ENCODE peak calls at places on chromosomes 12 and 14, in five cellular contexts. One of them, this sample, is unnamed.
A peak's percentile ranks its signal among the peaks of the same experiment; 100 is the strongest.

GRCh38 chr12:76927170-76927784 is 48.5 kb upstream of the CSRP2 start:
- DNase-seq in ELF-1: peak; percentile 82
- DNase-seq in cortex of kidney: no peak
- DNase-seq in activated B cell treated with CpG ODN at 0.5 μM for 24 hours: no peak
- DNase-seq in NCI-H187: no peak
- DNase-seq in this sample: peak; percentile 82

GRCh38 chr12:14111230-14111865 is 129.9 kb upstream of the GRIN2B start:
- DNase-seq in cortex of kidney: no peak
- DNase-seq in ELF-1: peak; percentile 62
- DNase-seq in NCI-H187: no peak
- DNase-seq in activated B cell treated with CpG ODN at 0.5 μM for 24 hours: peak; percentile 21
- DNase-seq in this sample: peak; percentile 76

GRCh38 chr12:57389033-57389432 is 41.8 kb downstream of the R3HDM2 start:
- DNase-seq in cortex of kidney: no peak
- DNase-seq in ELF-1: no peak
- DNase-seq in NCI-H187: no peak
- DNase-seq in activated B cell treated with CpG ODN at 0.5 μM for 24 hours: no peak
- DNase-seq in this sample: no peak

GRCh38 chr14:52089208-52089607 is 20.3 kb upstream of the NID2 start:
- DNase-seq in cortex of kidney: no peak
- DNase-seq in NCI-H187: no peak
- DNase-seq in ELF-1: no peak
- DNase-seq in activated B cell treated with CpG ODN at 0.5 μM for 24 hours: no peak
- DNase-seq in this sample: no peak

GRCh38 chr12:70919597-70920035 is 922 bp downstream of the PTPRR start:
- DNase-seq in activated B cell treated with CpG ODN at 0.5 μM for 24 hours: no peak
- DNase-seq in cortex of kidney: no peak
- DNase-seq in ELF-1: peak; percentile 11
- DNase-seq in NCI-H187: no peak
- DNase-seq in this sample: peak; percentile 75

GRCh38 chr12:13661005-13661887 is 320.2 kb downstream of the GRIN2B start:
- DNase-seq in NCI-H187: peak; percentile 52
- DNase-seq in ELF-1: peak; percentile 51
- DNase-seq in cortex of kidney: no peak
- DNase-seq in activated B cell treated with CpG ODN at 0.5 μM for 24 hours: no peak
- DNase-seq in this sample: peak; percentile 71

GRCh38 chr12:6961695-6962284 is 8.7 kb downstream of the PHB2 start:
- DNase-seq in cortex of kidney: no peak
- DNase-seq in ELF-1: peak; percentile 95
- DNase-seq in NCI-H187: peak; percentile 64
- DNase-seq in activated B cell treated with CpG ODN at 0.5 μM for 24 hours: peak; percentile 39
- DNase-seq in this sample: peak; percentile 92

GRCh38 chr12:122141911-122142725 is 31.9 kb downstream of the IL31 start:
- DNase-seq in cortex of kidney: no peak
- DNase-seq in activated B cell treated with CpG ODN at 0.5 μM for 24 hours: no peak
- DNase-seq in NCI-H187: no peak
- DNase-seq in ELF-1: no peak
- DNase-seq in this sample: no peak

GRCh38 chr12:753401-754237 is 1.2 kb downstream of the WNK1 start:
- DNase-seq in cortex of kidney: no peak
- DNase-seq in NCI-H187: no peak
- DNase-seq in ELF-1: peak; percentile 61
- DNase-seq in activated B cell treated with CpG ODN at 0.5 μM for 24 hours: peak; percentile 55
- DNase-seq in this sample: peak; percentile 50

GRCh38 chr12:67411562-67411961 is 142.4 kb downstream of the CAND1 start:
- DNase-seq in activated B cell treated with CpG ODN at 0.5 μM for 24 hours: no peak
- DNase-seq in NCI-H187: no peak
- DNase-seq in cortex of kidney: no peak
- DNase-seq in ELF-1: no peak
- DNase-seq in this sample: no peak

GRCh38 chr12:64268409-64268808 is 46.3 kb upstream of the KICS2 start:
- DNase-seq in cortex of kidney: no peak
- DNase-seq in ELF-1: no peak
- DNase-seq in activated B cell treated with CpG ODN at 0.5 μM for 24 hours: no peak
- DNase-seq in NCI-H187: no peak
- DNase-seq in this sample: no peak

GRCh38 chr12:2924019-2924418 is 33.3 kb downstream of the TULP3 start:
- DNase-seq in cortex of kidney: no peak
- DNase-seq in NCI-H187: no peak
- DNase-seq in activated B cell treated with CpG ODN at 0.5 μM for 24 hours: no peak
- DNase-seq in ELF-1: no peak
- DNase-seq in this sample: no peak

GRCh38 chr14:33542338-33543290 is 408.3 kb downstream of the EGLN3 start:
- DNase-seq in cortex of kidney: no peak
- DNase-seq in NCI-H187: no peak
- DNase-seq in activated B cell treated with CpG ODN at 0.5 μM for 24 hours: no peak
- DNase-seq in ELF-1: no peak
- DNase-seq in this sample: no peak

GRCh38 chr14:75303415-75303814 is 24.8 kb downstream of the FOS start:
- DNase-seq in ELF-1: peak; percentile 76
- DNase-seq in NCI-H187: peak; percentile 55
- DNase-seq in activated B cell treated with CpG ODN at 0.5 μM for 24 hours: peak; percentile 41
- DNase-seq in cortex of kidney: no peak
- DNase-seq in this sample: peak; percentile 73

GRCh38 chr14:101585211-101585610 is 23.9 kb downstream of the DIO3 start:
- DNase-seq in cortex of kidney: no peak
- DNase-seq in ELF-1: no peak
- DNase-seq in NCI-H187: no peak
- DNase-seq in activated B cell treated with CpG ODN at 0.5 μM for 24 hours: no peak
- DNase-seq in this sample: no peak

GRCh38 chr12:22577667-22578066 is 33.3 kb upstream of the C2CD5 start:
- DNase-seq in NCI-H187: no peak
- DNase-seq in ELF-1: no peak
- DNase-seq in activated B cell treated with CpG ODN at 0.5 μM for 24 hours: no peak
- DNase-seq in cortex of kidney: no peak
- DNase-seq in this sample: no peak

GRCh38 chr12:4153343-4153892 is 120.1 kb upstream of the CCND2 start:
- DNase-seq in NCI-H187: no peak
- DNase-seq in cortex of kidney: no peak
- DNase-seq in ELF-1: no peak
- DNase-seq in activated B cell treated with CpG ODN at 0.5 μM for 24 hours: peak; percentile 52
- DNase-seq in this sample: no peak

GRCh38 chr12:101759396-101760047 is 20.3 kb upstream of the SYCP3 start:
- DNase-seq in activated B cell treated with CpG ODN at 0.5 μM for 24 hours: no peak
- DNase-seq in cortex of kidney: no peak
- DNase-seq in NCI-H187: no peak
- DNase-seq in ELF-1: no peak
- DNase-seq in this sample: no peak

GRCh38 chr14:36070056-36071043 is 106.2 kb downstream of the PTCSC3 start:
- DNase-seq in NCI-H187: peak; percentile 88
- DNase-seq in cortex of kidney: no peak
- DNase-seq in activated B cell treated with CpG ODN at 0.5 μM for 24 hours: no peak
- DNase-seq in ELF-1: peak; percentile 77
- DNase-seq in this sample: peak; percentile 78

GRCh38 chr14:101451166-101451565 is 110.1 kb upstream of the DIO3 start:
- DNase-seq in activated B cell treated with CpG ODN at 0.5 μM for 24 hours: no peak
- DNase-seq in cortex of kidney: no peak
- DNase-seq in ELF-1: no peak
- DNase-seq in NCI-H187: no peak
- DNase-seq in this sample: no peak

GRCh38 chr12:52278530-52278929 is 4.1 kb downstream of the KRT86 start:
- DNase-seq in cortex of kidney: no peak
- DNase-seq in activated B cell treated with CpG ODN at 0.5 μM for 24 hours: no peak
- DNase-seq in NCI-H187: no peak
- DNase-seq in ELF-1: no peak
- DNase-seq in this sample: no peak

GRCh38 chr12:97211421-97211820 is 251.2 kb upstream of the RMST start:
- DNase-seq in ELF-1: no peak
- DNase-seq in NCI-H187: no peak
- DNase-seq in cortex of kidney: no peak
- DNase-seq in activated B cell treated with CpG ODN at 0.5 μM for 24 hours: no peak
- DNase-seq in this sample: no peak

GRCh38 chr12:122064034-122064777 is 14.3 kb upstream of the MLXIP start:
- DNase-seq in cortex of kidney: no peak
- DNase-seq in ELF-1: peak; percentile 98
- DNase-seq in activated B cell treated with CpG ODN at 0.5 μM for 24 hours: no peak
- DNase-seq in NCI-H187: peak; percentile 68
- DNase-seq in this sample: peak; percentile 100

GRCh38 chr12:99154264-99154982 is 493.1 kb upstream of the GARIN6 start:
- DNase-seq in activated B cell treated with CpG ODN at 0.5 μM for 24 hours: no peak
- DNase-seq in ELF-1: no peak
- DNase-seq in NCI-H187: no peak
- DNase-seq in cortex of kidney: no peak
- DNase-seq in this sample: peak; percentile 30

GRCh38 chr12:201361-201760 is 12.6 kb downstream of the SLC6A12 start:
- DNase-seq in ELF-1: no peak
- DNase-seq in activated B cell treated with CpG ODN at 0.5 μM for 24 hours: no peak
- DNase-seq in cortex of kidney: no peak
- DNase-seq in NCI-H187: no peak
- DNase-seq in this sample: no peak